ENCODE peak calls at places on chromosomes 4 and X, in ten cellular contexts. P is K562, L is ovary, N is H1, K is heart left ventricle, Z is HCT116, W is thyroid gland, G is tibial nerve, J is adrenal gland, Q is endothelial cell of umbilical vein. A is an unnamed sample.

GRCh38 chr4:185890196-185890595 is 78.2 kb upstream of the SORBS2 start:
- DNase-seq in P (no peak), L (no peak), N (no peak), K (no peak), Z (no peak), W (no peak), G (no peak), J (no peak), Q (no peak), A (no peak)

GRCh38 chr4:158443731-158444130 is 78.0 kb upstream of the RXFP1 start:
- DNase-seq in P (no peak), L (no peak), N (no peak), K (no peak), Z (no peak), W (no peak), G (no peak), J (no peak), Q (no peak), A (no peak)

GRCh38 chr4:122285285-122285684 is 93.5 kb upstream of the ADAD1 start:
- DNase-seq in P (peak; percentile 21), L (no peak), N (no peak), K (no peak), Z (no peak), W (no peak), G (no peak), J (no peak), Q (no peak), A (no peak)

GRCh38 chrX:15269120-15269519 is 763 bp downstream of the ASB9 start:
- DNase-seq in P (no peak), L (no peak), N (no peak), K (no peak), Z (no peak), W (no peak), G (no peak), J (no peak), Q (peak; percentile 0), A (no peak)

GRCh38 chr4:113292371-113293042 is 243.1 kb downstream of the ANK2 start:
- DNase-seq in P (no peak), L (peak; percentile 55), N (peak; percentile 84), K (peak; percentile 63), Z (no peak), W (peak; percentile 59), G (no peak), J (no peak), Q (no peak), A (no peak)

GRCh38 chr4:8435656-8436121 is 4.8 kb downstream of the ACOX3 start:
- DNase-seq in P (no peak), L (no peak), N (no peak), K (no peak), Z (no peak), W (peak; percentile 72), G (no peak), J (peak; percentile 32), Q (peak; percentile 38), A (no peak)

GRCh38 chrX:9907645-9908387 is 59.3 kb upstream of the CLDN34 start:
- DNase-seq in P (no peak), L (no peak), N (no peak), K (no peak), Z (no peak), W (no peak), G (no peak), J (no peak), Q (peak; percentile 47), A (no peak)

GRCh38 chr4:79823148-79823763 is 249.8 kb downstream of the ANTXR2 start:
- DNase-seq in P (no peak), L (no peak), N (no peak), K (no peak), Z (no peak), W (no peak), G (no peak), J (peak; percentile 47), Q (no peak), A (no peak)

GRCh38 chr4:103207673-103208072 is 9.5 kb upstream of the CENPE start:
- DNase-seq in P (no peak), L (no peak), N (peak; percentile 21), K (no peak), Z (peak; percentile 24), W (no peak), G (no peak), J (no peak), Q (no peak), A (no peak)

GRCh38 chrX:23667239-23668177 is at the start of gene PRDX4:
- DNase-seq in P (peak; percentile 91), L (peak; percentile 90), N (peak; percentile 31), K (peak; percentile 95), Z (peak; percentile 67), W (peak; percentile 85), G (peak; percentile 69), J (peak; percentile 92), Q (peak; percentile 88), A (peak; percentile 82)
- TF ChIP-seq CTCF in P (no peak), L (no peak), N (no peak), K (no peak), Z (no peak), W (no peak), G (peak; percentile 15), J (no peak), Q (no peak), A (no peak)

DNA sequence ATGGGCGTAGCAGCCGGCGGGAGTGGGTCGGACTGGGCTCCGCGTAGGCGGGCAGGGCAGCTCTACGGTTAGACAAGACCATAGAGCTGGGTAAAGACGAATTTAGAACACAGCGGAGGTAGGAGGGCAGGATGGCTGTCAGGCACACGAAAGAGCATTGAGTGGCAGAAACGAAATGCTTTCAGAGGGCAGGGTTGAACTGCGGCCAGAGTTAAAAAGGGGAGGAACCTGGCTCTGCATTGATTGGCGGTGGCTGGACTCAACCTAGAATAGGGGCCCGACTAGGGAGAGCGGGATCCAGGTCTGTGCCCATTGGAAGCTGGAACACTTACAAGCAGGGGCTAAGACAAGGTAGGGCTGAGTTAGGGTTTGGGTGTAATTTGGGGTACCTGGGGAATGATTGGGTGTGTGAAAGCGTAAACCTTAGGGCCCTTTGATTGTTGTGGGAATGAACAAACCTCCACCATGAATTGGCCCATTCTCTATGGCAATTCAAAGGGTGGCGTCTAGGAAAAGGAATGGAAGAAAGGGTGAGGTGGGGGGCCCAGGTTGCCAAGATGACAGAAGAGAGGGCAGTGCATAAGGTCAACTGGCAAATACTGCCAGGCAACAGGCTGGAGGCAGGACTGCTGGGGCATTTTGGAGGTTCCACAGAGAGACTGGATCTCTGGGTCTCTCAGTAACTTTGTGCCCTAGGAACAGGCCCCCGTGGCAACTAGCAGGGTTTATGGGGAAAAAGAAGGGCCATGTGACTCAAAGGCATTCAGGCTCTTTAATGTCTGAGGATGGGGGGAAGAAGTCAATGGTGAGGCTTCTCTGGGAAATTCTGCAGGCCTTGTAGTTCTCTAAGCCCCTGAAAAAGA is 911 bp upstream of the ELK1 start:
- DNase-seq in P (no peak), L (no peak), N (no peak), K (no peak), Z (no peak), W (no peak), G (no peak), J (no peak), Q (no peak), A (no peak)
- TF ChIP-seq POLR2A in P (peak; percentile 46), L (peak; percentile 27), N (no peak), K (peak; percentile 52), Z (no peak), W (peak; percentile 1), G (peak; percentile 42), J (peak; percentile 46), Q (no peak), A (no peak)

DNA sequence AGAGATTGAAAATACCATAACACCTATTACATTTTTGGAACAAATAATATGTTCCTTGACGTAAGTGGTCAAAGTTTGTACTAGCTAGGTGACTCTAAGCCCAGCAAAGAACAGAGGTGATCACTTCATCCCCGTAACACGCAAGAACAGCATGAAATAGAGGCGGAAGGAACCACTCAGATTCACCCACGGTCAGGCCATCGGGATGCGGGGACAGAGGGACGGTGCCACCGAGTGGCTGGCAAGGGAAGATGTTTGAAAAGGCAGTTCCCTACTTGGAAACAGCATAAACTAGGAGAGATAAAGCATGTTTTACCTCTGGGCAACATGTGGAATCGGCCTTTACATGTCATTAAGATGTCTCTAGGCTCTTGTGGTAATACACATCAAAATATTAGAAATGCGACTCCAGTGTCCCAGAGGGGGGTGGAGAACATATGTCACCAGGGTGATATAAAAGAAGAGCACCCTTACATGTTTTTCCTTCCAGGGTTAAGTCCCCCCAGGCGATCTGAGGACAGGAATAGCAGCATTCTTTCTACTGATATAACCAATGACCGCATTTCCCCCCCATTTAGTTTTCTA is 84.0 kb downstream of the PHKA2 start:
- DNase-seq in P (no peak), L (no peak), N (no peak), K (no peak), Z (no peak), W (no peak), G (no peak), J (peak; percentile 33), Q (peak; percentile 3), A (no peak)
- TF ChIP-seq CTCF in P (no peak), L (no peak), N (peak; percentile 57), K (peak; percentile 14), Z (peak; percentile 36), W (no peak), G (peak; percentile 12), J (peak; percentile 41), Q (peak; percentile 4), A (no peak)

GRCh38 chrX:132375941-132376340 is 112.9 kb downstream of the MBNL3 start:
- DNase-seq in P (no peak), L (no peak), N (no peak), K (no peak), Z (no peak), W (no peak), G (no peak), J (no peak), Q (peak; percentile 0), A (no peak)
- TF ChIP-seq POLR2A in P (no peak), L (no peak), N (no peak), K (no peak), Z (no peak), W (no peak), G (no peak), J (no peak), Q (no peak), A (no peak)

GRCh38 chrX:104668550-104668949 is 102.6 kb downstream of the IL1RAPL2 start:
- DNase-seq in P (no peak), L (no peak), N (no peak), K (no peak), Z (no peak), W (no peak), G (peak; percentile 4), J (peak; percentile 21), Q (no peak), A (no peak)
- TF ChIP-seq CTCF in P (no peak), L (no peak), N (peak; percentile 10), K (no peak), Z (peak; percentile 11), W (no peak), G (peak; percentile 22), J (peak; percentile 29), Q (no peak), A (no peak)